ENCODE peak calls at places on chromosomes 13 and 19, in eight cellular contexts. J is suprapubic skin; P is NAMALWA; C is stimulated activated CD8-positive, alpha-beta memory T cell treated with anti-CD3 and anti-CD28 coated beads, Interleukin-15, amount 100 ng/mL, for 4 hours; H is ovary; I is GM12864; U is HTR-8/SVneo; M is activated CD4-positive, alpha-beta T cell treated with anti-CD3 and anti-CD28 coated beads for 1 hour. Y is an unnamed sample.

GRCh38 chr13:20848944-20849343 is 53.6 kb downstream of the XPO4 start:
- DNase-seq in M (no peak), J (no peak), I (no peak), P (no peak), U (no peak), H (no peak), C (no peak), Y (no peak)

GRCh38 chr19:42229263-42229854 is 9.2 kb downstream of the ZNF526 start:
- DNase-seq in J (no peak), U (no peak), M (no peak), H (no peak), P (no peak), I (no peak), C (no peak), Y (no peak)

GRCh38 chr19:6214881-6215541 is 64.8 kb downstream of the MLLT1 start:
- DNase-seq in C (no peak), J (no peak), U (no peak), I (no peak), M (no peak), H (peak), P (no peak), Y (no peak)

GRCh38 chr19:6235031-6235951 is 44.5 kb downstream of the MLLT1 start:
- DNase-seq in J (no peak), U (no peak), M (no peak), I (no peak), C (no peak), H (peak), P (no peak), Y (no peak)

GRCh38 chr13:83879431-83880171 is 2.7 kb downstream of the SLITRK1 start:
- DNase-seq in I (no peak), P (no peak), H (no peak), C (no peak), M (no peak), J (no peak), U (no peak), Y (no peak)

GRCh38 chr19:2129486-2129885 is 21.9 kb downstream of the AP3D1 start:
- DNase-seq in U (no peak), P (no peak), J (no peak), I (no peak), M (no peak), H (no peak), C (no peak), Y (no peak)

GRCh38 chr13:79837741-79838450 is 356.9 kb downstream of the NDFIP2 start:
- DNase-seq in P (no peak), M (no peak), H (no peak), J (no peak), U (peak), C (no peak), I (no peak), Y (peak)

GRCh38 chr13:94674609-94675348 is 37.6 kb downstream of the SOX21 start:
- DNase-seq in U (peak), P (peak), C (no peak), J (no peak), I (no peak), M (peak), H (no peak), Y (peak)

GRCh38 chr19:30711296-30711695 is 339.1 kb downstream of the ZNF536 start:
- DNase-seq in I (no peak), M (no peak), J (no peak), H (no peak), U (no peak), C (no peak), P (no peak), Y (no peak)

GRCh38 chr19:35713904-35714440 is 3.8 kb upstream of the KMT2B start:
- DNase-seq in I (no peak), J (no peak), P (no peak), C (no peak), U (no peak), H (no peak), M (no peak), Y (no peak)

GRCh38 chr19:50204811-50205675 is 1.6 kb downstream of the MYH14 start:
- DNase-seq in U (no peak), H (no peak), M (no peak), J (no peak), I (no peak), C (no peak), P (no peak), Y (no peak)

GRCh38 chr19:34241513-34242337 is 12.6 kb upstream of the GARRE1 start:
- DNase-seq in M (no peak), J (no peak), H (no peak), I (no peak), U (no peak), P (peak), C (no peak), Y (no peak)

GRCh38 chr13:36848228-36848982 is 29.4 kb downstream of the RFXAP start:
- DNase-seq in U (no peak), M (no peak), H (no peak), J (no peak), C (no peak), I (no peak), P (peak), Y (peak)

GRCh38 chr13:37621811-37622361 is 23.3 kb upstream of the POSTN start:
- DNase-seq in P (no peak), H (no peak), M (no peak), C (no peak), I (no peak), U (no peak), J (no peak), Y (peak)

GRCh38 chr13:71493189-71493588 is 373.8 kb downstream of the DACH1 start:
- DNase-seq in I (no peak), M (no peak), J (no peak), H (no peak), C (no peak), U (no peak), P (no peak), Y (no peak)

Y was measured in RPMI7951.